ENCODE peak calls at places on chromosomes 6 and 20, in six cellular contexts. E is HepG2, Z is sigmoid colon, I is endothelial cell of umbilical vein, T is ovary, D is Peyer's patch. B is an unnamed sample.

GRCh38 chr20:33279261-33279910 is 3.6 kb upstream of the BPIFB1 start:
- DNase-seq in Z (no peak), T (no peak), I (no peak), E (no peak), D (peak), B (no peak)

GRCh38 chr6:107832146-107833056 is 8.3 kb upstream of the SCML4 start:
- DNase-seq in Z (no peak), D (peak), E (no peak), T (no peak), I (no peak), B (no peak)

GRCh38 chr20:39651645-39652340 is 689.6 kb downstream of the DHX35 start:
- DNase-seq in Z (no peak), T (no peak), D (no peak), E (no peak), I (no peak), B (no peak)

GRCh38 chr20:62891111-62891510 is 29.5 kb upstream of the TCFL5 start:
- DNase-seq in D (no peak), E (no peak), Z (no peak), I (no peak), T (no peak), B (no peak)

GRCh38 chr6:170102582-170103481 is 188.0 kb downstream of the DLL1 start:
- DNase-seq in T (peak), D (peak), E (no peak), I (no peak), Z (peak), B (no peak)

GRCh38 chr6:81228912-81229540 is 523.5 kb downstream of the TENT5A start:
- DNase-seq in E (no peak), I (no peak), Z (no peak), T (no peak), D (no peak), B (no peak)

GRCh38 chr6:21850682-21851081 is 257.1 kb downstream of the SOX4 start:
- DNase-seq in Z (no peak), D (no peak), I (no peak), E (no peak), T (no peak), B (no peak)

GRCh38 chr6:139135578-139136545 is 982 bp downstream of the HECA start:
- DNase-seq in D (peak), Z (peak), E (no peak), T (peak), I (peak), B (peak)

GRCh38 chr20:23125625-23126191 is 39.6 kb upstream of the CD93 start:
- DNase-seq in E (no peak), I (no peak), T (no peak), Z (peak), D (no peak), B (peak)

GRCh38 chr6:46510656-46511055 is 19.4 kb upstream of the RCAN2 start:
- DNase-seq in D (no peak), T (peak), I (no peak), Z (no peak), E (no peak), B (no peak)

GRCh38 chr6:90179190-90180169 is 117.2 kb downstream of the BACH2 start:
- DNase-seq in E (no peak), T (no peak), I (no peak), Z (no peak), D (no peak), B (peak)

GRCh38 chr20:50338479-50339195 is 148.0 kb downstream of the CEBPB start:
- DNase-seq in Z (peak), E (peak), I (no peak), T (no peak), D (no peak), B (peak)

GRCh38 chr6:50555982-50556381 is 157.3 kb upstream of the TFAP2D start:
- DNase-seq in D (no peak), Z (no peak), T (no peak), I (no peak), E (no peak), B (no peak)

GRCh38 chr20:63171991-63172390 is 43.9 kb downstream of the YTHDF1 start:
- DNase-seq in I (no peak), T (no peak), E (no peak), Z (no peak), D (no peak), B (no peak)

GRCh38 chr6:114580882-114581281 is 238.1 kb upstream of the HS3ST5 start:
- DNase-seq in I (no peak), Z (no peak), T (no peak), D (no peak), E (no peak), B (no peak)

GRCh38 chr20:33896509-33896908 is 85.4 kb downstream of the CHMP4B start:
- DNase-seq in E (no peak), Z (no peak), T (no peak), I (no peak), D (no peak), B (no peak)

GRCh38 chr20:63337786-63338420 is 23.2 kb downstream of the CHRNA4 start:
- DNase-seq in T (no peak), I (no peak), D (no peak), Z (no peak), E (no peak), B (no peak)

GRCh38 chr6:17987576-17988421 is at the start of gene KIF13A:
- DNase-seq in D (peak), T (peak), Z (peak), I (peak), E (peak), B (peak)

GRCh38 chr20:59784365-59785117 is 148.9 kb downstream of the SYCP2 start:
- DNase-seq in E (no peak), Z (peak), T (no peak), I (no peak), D (no peak), B (no peak)

GRCh38 chr6:654136-654535 is 2.8 kb downstream of the HUS1B start:
- DNase-seq in Z (no peak), E (no peak), D (no peak), I (peak), T (no peak), B (no peak)

GRCh38 chr20:52192296-52193007 is 873 bp upstream of the ZFP64 start:
- DNase-seq in E (peak), I (no peak), D (peak), Z (no peak), T (peak), B (peak)

GRCh38 chr6:122008105-122009100 is 391.0 kb upstream of the HSF2 start:
- DNase-seq in T (no peak), E (no peak), D (no peak), I (no peak), Z (no peak), B (no peak)

GRCh38 chr20:50085481-50086365 is 27.2 kb downstream of the UBE2V1 start:
- DNase-seq in I (peak), D (peak), Z (no peak), E (peak), T (peak), B (peak)

GRCh38 chr20:10110151-10110550 is 75.4 kb downstream of the ANKEF1 start:
- DNase-seq in I (no peak), T (no peak), Z (no peak), D (no peak), E (no peak), B (no peak)

GRCh38 chr6:17393335-17394191 is at the start of gene CAP2:
- DNase-seq in T (peak), D (peak), E (peak), Z (peak), I (peak), B (no peak)

GRCh38 chr20:50260480-50261221 is 70.0 kb downstream of the CEBPB start:
- DNase-seq in E (no peak), D (no peak), Z (no peak), T (no peak), I (no peak), B (peak)

GRCh38 chr6:43216200-43216599 is 13.1 kb downstream of the DNPH1 start:
- DNase-seq in T (peak), D (no peak), E (no peak), I (no peak), Z (no peak), B (no peak)

GRCh38 chr6:151400473-151400872 is 9.1 kb upstream of the ZBTB2 start:
- DNase-seq in Z (no peak), T (no peak), E (no peak), I (no peak), D (no peak), B (no peak)

GRCh38 chr20:53425481-53425880 is 168.2 kb downstream of the ZNF217 start:
- DNase-seq in Z (no peak), E (no peak), D (no peak), T (no peak), I (no peak), B (no peak)

GRCh38 chr20:31788578-31788977 is 30.6 kb upstream of the MYLK2 start:
- DNase-seq in E (no peak), I (no peak), T (no peak), Z (no peak), D (no peak), B (no peak)

GRCh38 chr20:62117362-62117646 is 5.0 kb upstream of the LSM14B start:
- DNase-seq in T (no peak), D (no peak), Z (no peak), E (no peak), I (no peak), B (peak)

GRCh38 chr20:58714923-58715708 is 22.5 kb downstream of the NPEPL1 start:
- DNase-seq in D (no peak), T (peak), E (no peak), Z (peak), I (no peak), B (no peak)

GRCh38 chr6:17705428-17705777 is 1.3 kb downstream of the NUP153 start:
- DNase-seq in T (peak), D (no peak), I (peak), Z (peak), E (peak), B (peak)

GRCh38 chr20:8232332-8232731 is 100.3 kb downstream of the PLCB1 start:
- DNase-seq in I (no peak), Z (no peak), D (no peak), T (no peak), E (no peak), B (no peak)

GRCh38 chr6:25946631-25947030 is 16.0 kb upstream of the TRIM38 start:
- DNase-seq in Z (no peak), D (no peak), T (no peak), I (no peak), E (no peak), B (no peak)

GRCh38 chr20:4014031-4014474 is 1.3 kb downstream of the RNF24 start:
- DNase-seq in Z (no peak), T (peak), E (peak), I (peak), D (peak), B (peak)

GRCh38 chr6:155528335-155528734 is 72.7 kb upstream of the NOX3 start:
- DNase-seq in T (no peak), E (no peak), D (no peak), Z (no peak), I (peak), B (no peak)

GRCh38 chr6:150293423-150294280 is 75.2 kb upstream of the IYD start:
- DNase-seq in D (peak), T (no peak), E (no peak), I (peak), Z (no peak), B (peak)

GRCh38 chr6:16108996-16109658 is 19.8 kb upstream of the MYLIP start:
- DNase-seq in I (peak), E (no peak), Z (no peak), D (peak), T (no peak), B (peak)

GRCh38 chr6:16105056-16105455 is 23.8 kb upstream of the MYLIP start:
- DNase-seq in D (no peak), E (no peak), Z (no peak), T (no peak), I (no peak), B (no peak)

GRCh38 chr6:16108419-16108818 is 20.5 kb upstream of the MYLIP start:
- DNase-seq in I (no peak), E (no peak), Z (no peak), T (no peak), D (no peak), B (no peak)

GRCh38 chr6:16105874-16106273 is 23.0 kb upstream of the MYLIP start:
- DNase-seq in I (no peak), E (no peak), T (no peak), D (no peak), Z (no peak), B (no peak)

GRCh38 chr6:16106991-16107787 is 21.7 kb upstream of the MYLIP start:
- DNase-seq in I (no peak), D (no peak), T (no peak), E (no peak), Z (no peak), B (no peak)
- TF ChIP-seq POLR2A in I (no peak), D (no peak), T (no peak), E (no peak), Z (no peak), B (no peak)

GRCh38 chr20:24643731-24644130 is 174.3 kb downstream of the SYNDIG1 start:
- DNase-seq in T (no peak), E (no peak), I (no peak), D (no peak), Z (no peak), B (no peak)
- TF ChIP-seq POLR2A in T (no peak), E (no peak), I (no peak), D (no peak), Z (no peak), B (no peak)

GRCh38 chr6:118548136-118548535 is at the start of gene PLN:
- DNase-seq in E (no peak), T (no peak), D (no peak), I (no peak), Z (no peak), B (no peak)
- TF ChIP-seq POLR2A in E (no peak), T (no peak), D (no peak), I (no peak), Z (peak), B (no peak)

GRCh38 chr20:11919046-11919445 is 1.4 kb downstream of the BTBD3 start:
- DNase-seq in E (no peak), T (no peak), D (no peak), I (no peak), Z (no peak), B (no peak)

GRCh38 chr20:11920083-11920482 is 2.4 kb downstream of the BTBD3 start:
- DNase-seq in Z (no peak), T (no peak), I (no peak), E (no peak), D (no peak), B (no peak)

GRCh38 chr20:11919571-11919970 is 1.9 kb downstream of the BTBD3 start:
- DNase-seq in Z (no peak), T (no peak), I (no peak), D (no peak), E (no peak), B (no peak)

GRCh38 chr20:11918280-11918952 is 723 bp downstream of the BTBD3 start:
- DNase-seq in I (peak), T (no peak), E (no peak), Z (no peak), D (no peak), B (no peak)

GRCh38 chr20:11917663-11918062 is at the start of gene BTBD3:
- DNase-seq in D (peak), I (peak), Z (peak), T (peak), E (no peak), B (peak)
- TF ChIP-seq POLR2A in D (no peak), I (peak), Z (peak), T (no peak), E (no peak), B (peak)

DNA sequence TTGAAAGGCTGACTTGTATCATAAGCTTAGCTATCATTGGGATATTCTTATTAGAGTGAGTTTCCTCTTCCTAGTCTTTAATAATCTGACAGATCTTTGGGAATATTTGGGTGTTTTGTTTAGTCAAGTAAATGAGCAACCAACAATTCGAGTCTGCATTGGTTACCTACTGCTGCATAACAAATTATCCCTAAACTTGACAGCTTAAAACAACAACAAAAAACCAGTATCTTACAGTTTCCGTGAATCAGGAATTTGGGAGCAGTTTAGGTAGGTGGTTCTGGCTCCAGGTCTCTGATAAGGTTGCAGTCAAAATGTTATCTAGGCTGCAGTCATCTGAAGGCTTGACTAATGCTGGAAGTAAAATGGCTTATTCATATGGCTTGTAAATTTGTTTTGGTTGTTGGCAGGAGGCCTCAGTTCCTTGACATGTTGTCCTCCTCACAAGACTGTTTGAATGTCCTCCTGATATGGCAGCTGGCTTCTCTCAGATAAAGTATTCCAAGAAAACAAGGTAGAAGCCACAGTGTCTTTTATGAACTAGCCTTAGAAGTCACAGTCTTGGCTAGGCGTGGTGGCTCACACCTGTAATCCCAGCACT is 7.2 kb downstream of the GTF3C6 start:
- DNase-seq in I (no peak), D (no peak), E (no peak), T (no peak), Z (no peak), B (peak)
- TF ChIP-seq POLR2A in I (no peak), D (no peak), E (no peak), T (no peak), Z (no peak), B (no peak)

GRCh38 chr6:69796081-69796626 is 656 bp downstream of the LMBRD1 start:
- DNase-seq in I (peak), E (peak), Z (no peak), T (no peak), D (peak), B (no peak)
- TF ChIP-seq POLR2A in I (no peak), E (no peak), Z (no peak), T (no peak), D (peak), B (no peak)

GRCh38 chr6:33787336-33787953 is 1.5 kb downstream of the LEMD2 start:
- DNase-seq in E (no peak), I (peak), Z (no peak), T (no peak), D (no peak), B (peak)

GRCh38 chr6:33789550-33789895 is 593 bp upstream of the LEMD2 start:
- DNase-seq in I (no peak), E (no peak), D (no peak), Z (no peak), T (peak), B (no peak)

GRCh38 chr6:33786736-33787135 is 2.2 kb downstream of the LEMD2 start:
- DNase-seq in Z (no peak), E (no peak), I (peak), T (no peak), D (no peak), B (no peak)

GRCh38 chr6:33788694-33789549 is at the start of gene LEMD2:
- DNase-seq in I (peak), T (peak), Z (peak), D (peak), E (peak), B (peak)

DNA sequence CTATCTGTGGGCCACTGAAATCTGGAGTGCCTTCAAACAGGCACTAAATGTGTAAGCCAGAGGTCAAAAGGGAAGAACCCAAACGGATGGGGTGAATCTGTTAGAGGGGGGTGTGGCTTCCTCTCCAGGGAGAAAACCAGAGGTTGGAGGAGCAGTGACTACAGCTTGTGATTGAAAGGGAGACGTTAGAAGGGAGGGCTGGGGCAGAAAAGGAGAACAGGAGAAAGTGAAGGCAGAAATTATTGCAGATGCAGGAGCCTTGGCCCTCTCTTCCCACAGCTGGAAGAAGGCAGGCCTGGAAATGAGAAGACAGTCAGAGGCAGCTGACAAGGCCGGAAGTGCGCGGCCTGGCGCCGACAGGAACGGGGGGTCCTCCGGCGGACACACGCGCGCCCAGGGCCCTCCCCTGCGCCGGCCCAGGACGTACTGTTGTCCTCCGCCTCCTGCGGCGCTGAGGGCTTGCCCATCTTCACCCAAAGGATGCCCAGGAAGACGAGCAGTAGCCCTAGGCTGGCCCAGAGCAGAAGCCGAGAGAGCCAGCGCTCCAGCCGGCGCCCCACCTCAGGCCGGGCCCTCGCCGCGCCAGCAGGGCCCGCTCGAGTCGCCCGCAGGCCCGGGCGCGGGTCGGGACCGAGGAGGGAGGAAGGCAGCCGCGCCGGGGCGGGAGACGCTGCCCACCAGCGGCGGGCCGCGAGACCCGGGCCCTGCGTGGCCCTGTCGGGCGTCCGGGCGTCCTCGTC is 806 bp downstream of the LEMD2 start:
- DNase-seq in D (peak), I (peak), T (peak), E (peak), Z (peak), B (peak)
- TF ChIP-seq POLR2A in D (peak), I (peak), T (peak), E (peak), Z (peak), B (no peak)

GRCh38 chr20:57482148-57482547 is 42.8 kb downstream of the CTCFL start:
- DNase-seq in E (no peak), D (peak), Z (no peak), I (no peak), T (no peak), B (no peak)
- TF ChIP-seq POLR2A in E (no peak), D (no peak), Z (no peak), I (no peak), T (no peak), B (no peak)